ENCODE peak calls at places on chromosomes 2 and 18, in four cellular contexts. G is K562, R is bronchial epithelial cell, F is iPS DF 6.9. M is an unnamed sample. For H3K36me3, the result is how much of the 10 kb centered on the place peaks cover.

GRCh38 chr2:108612153-108612513 is 77.9 kb downstream of the LIMS1 start:
- DNase-seq in G (peak), R (peak), F (no peak), M (no peak)

GRCh38 chr2:140454717-140455116 is 1674.5 kb upstream of the NXPH2 start:
- DNase-seq in G (no peak), R (peak), F (no peak), M (no peak)

GRCh38 chr2:9565436-9566153 is 10.0 kb upstream of the ADAM17 start:
- DNase-seq in G (peak), R (peak), F (no peak), M (no peak)

GRCh38 chr2:35794766-35795448 is 560.7 kb upstream of the CRIM1 start:
- DNase-seq in G (no peak), R (peak), F (no peak), M (no peak)

GRCh38 chr2:142008135-142008744 is 122.6 kb downstream of the LRP1B start:
- DNase-seq in G (no peak), R (no peak), F (no peak), M (no peak)

GRCh38 chr2:225040862-225041209 is 1.4 kb downstream of the DOCK10 start:
- DNase-seq in G (no peak), R (no peak), F (no peak), M (no peak)

GRCh38 chr2:30666307-30666874 is 140.9 kb downstream of the CAPN13 start:
- DNase-seq in G (peak), R (peak), F (no peak), M (no peak)

GRCh38 chr2:240584486-240585031 is 2.0 kb upstream of the CAPN10 start:
- DNase-seq in G (peak), R (peak), F (no peak), M (no peak)

GRCh38 chr2:65299246-65299645 is 71.6 kb downstream of the ACTR2 start:
- DNase-seq in G (peak), R (peak), F (no peak), M (no peak)

GRCh38 chr18:60391571-60392226 is 19.1 kb upstream of the MC4R start:
- DNase-seq in G (no peak), R (no peak), F (no peak), M (no peak)

GRCh38 chr2:18552351-18553077 is 7.9 kb downstream of the RDH14 start:
- DNase-seq in G (no peak), R (peak), F (no peak), M (no peak)

GRCh38 chr2:204239756-204240155 is 303.2 kb downstream of the ICOS start:
- DNase-seq in G (no peak), R (no peak), F (no peak), M (no peak)

GRCh38 chr2:191376981-191377629 is 131.9 kb downstream of the MYO1B start:
- DNase-seq in G (peak), R (peak), F (no peak), M (no peak)

GRCh38 chr2:202084265-202084664 is 11.2 kb downstream of the KIAA2012 start:
- DNase-seq in G (no peak), R (peak), F (no peak), M (peak)

GRCh38 chr18:2979027-2979570 is 33.8 kb downstream of the LPIN2 start:
- DNase-seq in G (no peak), R (peak), F (no peak), M (no peak)

GRCh38 chr2:174633621-174633927 is 36.0 kb upstream of the WIPF1 start:
- DNase-seq in G (peak), R (no peak), F (no peak), M (no peak)

GRCh38 chr2:17543848-17544645 is 3.6 kb downstream of the VSNL1 start:
- DNase-seq in G (no peak), R (peak), F (no peak), M (peak)

GRCh38 chr2:10331702-10332401 is 29.1 kb downstream of the HPCAL1 start:
- DNase-seq in G (peak), R (no peak), F (no peak), M (no peak)

GRCh38 chr2:173050684-173051083 is 25.0 kb upstream of the MAP3K20 start:
- DNase-seq in G (no peak), R (peak), F (no peak), M (no peak)

GRCh38 chr2:100011272-100011711 is 131.1 kb downstream of the AFF3 start:
- DNase-seq in G (no peak), R (no peak), F (no peak), M (no peak)

GRCh38 chr2:98380203-98380535 is 33.9 kb downstream of the CNGA3 start:
- DNase-seq in G (no peak), R (no peak), F (no peak), M (no peak)

GRCh38 chr2:20595439-20596192 is 55.3 kb downstream of the HS1BP3 start:
- DNase-seq in G (peak), R (peak), F (no peak), M (no peak)

GRCh38 chr2:185828326-185828725 is 89.7 kb downstream of the FSIP2 start:
- DNase-seq in G (no peak), R (no peak), F (no peak), M (no peak)

GRCh38 chr18:48575658-48576453 is 37.0 kb downstream of the CTIF start:
- DNase-seq in G (no peak), R (no peak), F (no peak), M (no peak)

GRCh38 chr18:76875390-76876330 is 53.3 kb downstream of the ZNF236 start:
- DNase-seq in G (peak), R (peak), F (peak), M (peak)

GRCh38 chr2:153077311-153077710 is 358.9 kb downstream of the ARL6IP6 start:
- DNase-seq in G (no peak), R (no peak), F (no peak), M (no peak)

GRCh38 chr2:42059261-42059898 is 11.6 kb downstream of the PKDCC start:
- DNase-seq in G (no peak), R (no peak), F (no peak), M (no peak)

DNA sequence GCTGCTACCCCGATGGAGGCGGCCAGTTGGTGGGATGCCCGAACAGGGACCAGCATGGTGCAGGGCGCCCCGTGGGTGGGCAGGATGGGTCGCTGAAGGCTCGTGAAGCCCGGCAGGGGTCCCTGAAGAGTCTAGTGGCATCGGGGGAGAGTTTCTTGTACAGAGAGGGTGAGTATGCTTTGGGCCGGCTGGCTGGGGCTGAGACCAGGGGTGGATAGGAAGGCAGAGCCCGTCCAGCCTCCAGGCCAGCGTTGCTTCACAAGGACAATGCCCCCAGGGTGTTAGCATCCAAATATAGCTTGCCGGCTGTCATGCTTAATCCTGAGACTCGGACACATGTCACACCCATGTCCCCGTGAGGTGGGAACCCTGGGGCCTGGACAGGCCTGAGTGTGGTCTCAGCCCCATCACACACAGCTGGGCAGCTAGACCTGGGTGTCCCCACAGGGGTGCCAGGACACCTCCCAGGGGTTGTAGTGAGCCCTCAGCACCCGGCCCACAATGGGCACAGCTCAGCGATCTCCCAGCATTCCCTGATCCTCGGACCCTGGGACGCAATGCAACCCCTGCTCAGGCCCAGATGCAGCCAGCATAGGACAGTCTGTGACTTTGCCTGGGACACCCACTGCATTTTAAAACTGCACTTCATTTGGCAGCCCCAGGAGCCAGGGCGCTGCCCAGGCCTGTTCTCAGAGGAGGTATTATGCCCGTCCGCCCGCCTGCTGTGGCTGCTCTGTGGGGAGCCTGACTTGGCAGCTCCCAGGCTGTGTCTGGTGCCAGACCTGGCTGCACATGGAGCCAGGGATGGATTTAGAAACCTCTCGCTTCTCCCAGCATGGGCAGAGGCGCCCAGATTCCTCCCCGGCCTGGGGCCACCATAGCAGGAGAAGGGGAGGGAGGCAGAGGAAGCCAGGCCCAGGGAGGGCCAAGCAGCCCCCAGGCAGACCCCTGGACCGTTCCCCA is 36.4 kb downstream of the RAMP1 start:
- DNase-seq in G (no peak), R (peak), F (no peak), M (no peak)
- H3K4me3 ChIP-seq in G (no peak), R (no peak), F (no peak), M (no peak)

DNA sequence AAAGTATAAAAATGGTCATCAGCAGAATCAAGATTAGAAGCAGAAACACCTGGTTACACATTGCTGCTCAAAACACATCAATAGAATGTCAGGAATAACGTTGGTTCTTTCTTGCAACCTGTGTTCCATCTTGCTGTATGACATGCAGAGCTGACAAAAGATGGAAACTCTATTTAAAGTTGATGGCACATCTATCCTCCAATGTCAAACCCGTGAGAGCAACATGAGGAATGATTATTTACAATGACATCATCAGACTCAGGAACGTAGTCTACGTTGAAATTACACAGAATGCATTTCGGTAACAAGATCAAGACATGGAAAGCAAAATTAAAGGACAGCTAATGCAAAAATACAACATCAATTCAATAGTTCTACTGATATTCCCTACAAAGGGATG is 26.2 kb upstream of the TTN start:
- DNase-seq in G (no peak), R (no peak), F (no peak), M (no peak)
- H3K36me3 ChIP-seq in G (under half), R (under half), F (under half), M (under half)

GRCh38 chr2:119810039-119810630 is 50.4 kb downstream of the PTPN4 start:
- DNase-seq in G (no peak), R (no peak), F (no peak), M (no peak)
- H3K4me3 ChIP-seq in G (no peak), R (no peak), F (no peak), M (no peak)

DNA sequence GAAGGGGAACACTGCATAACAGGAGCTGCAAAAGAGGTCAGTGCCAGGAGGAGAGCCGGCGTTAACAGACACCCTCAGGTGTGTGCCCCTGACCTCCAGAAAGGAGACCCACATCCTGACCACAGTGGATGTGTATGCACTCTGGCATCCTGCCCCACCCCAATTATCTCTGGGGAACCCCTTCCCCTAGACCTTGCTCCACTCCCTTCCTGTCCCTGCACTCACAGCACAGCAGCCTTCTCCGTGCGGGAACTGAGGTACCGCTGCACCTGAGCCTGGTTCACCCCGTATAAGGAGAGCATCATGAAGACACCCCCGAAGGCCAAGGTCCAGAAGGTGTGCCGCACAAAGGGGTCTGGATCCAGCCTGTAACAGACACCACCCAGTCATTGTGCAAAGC is 7.3 kb upstream of the ATRAID start:
- DNase-seq in G (no peak), R (no peak), F (no peak), M (no peak)
- H3K36me3 ChIP-seq in G (half or more), R (under half), F (half or more), M (half or more)

GRCh38 chr2:210477496-210477895 is 937 bp upstream of the LANCL1 start:
- DNase-seq in G (peak), R (peak), F (peak), M (no peak)
- H3K4me3 ChIP-seq in G (peak), R (peak), F (peak), M (peak)

GRCh38 chr2:128608911-128609880 is 290.5 kb upstream of the HS6ST1 start:
- DNase-seq in G (no peak), R (no peak), F (no peak), M (no peak)
- H3K36me3 ChIP-seq in G (under half), R (under half), F (under half), M (under half)

DNA sequence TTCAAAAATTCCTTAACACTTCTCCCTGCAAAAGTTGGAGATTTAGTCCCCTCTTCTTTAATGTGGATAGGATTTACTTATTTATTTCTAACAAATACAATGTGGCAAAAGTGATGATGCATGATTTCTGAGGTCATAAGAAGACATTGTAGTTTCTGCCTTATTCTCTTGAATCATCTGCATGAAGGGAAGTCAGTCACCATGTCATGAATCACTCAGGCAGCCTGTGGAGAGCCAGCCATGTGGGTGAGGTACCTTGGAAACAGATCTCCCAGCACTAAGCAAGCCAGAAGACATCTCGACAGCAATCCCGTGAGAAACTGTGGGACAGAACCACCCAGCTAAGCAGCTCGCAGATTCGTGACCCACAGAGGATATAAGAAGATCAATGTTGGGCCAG is 2.7 kb upstream of the ZC3H8 start:
- DNase-seq in G (no peak), R (peak), F (no peak), M (no peak)
- H3K4me3 ChIP-seq in G (no peak), R (no peak), F (no peak), M (no peak)

DNA sequence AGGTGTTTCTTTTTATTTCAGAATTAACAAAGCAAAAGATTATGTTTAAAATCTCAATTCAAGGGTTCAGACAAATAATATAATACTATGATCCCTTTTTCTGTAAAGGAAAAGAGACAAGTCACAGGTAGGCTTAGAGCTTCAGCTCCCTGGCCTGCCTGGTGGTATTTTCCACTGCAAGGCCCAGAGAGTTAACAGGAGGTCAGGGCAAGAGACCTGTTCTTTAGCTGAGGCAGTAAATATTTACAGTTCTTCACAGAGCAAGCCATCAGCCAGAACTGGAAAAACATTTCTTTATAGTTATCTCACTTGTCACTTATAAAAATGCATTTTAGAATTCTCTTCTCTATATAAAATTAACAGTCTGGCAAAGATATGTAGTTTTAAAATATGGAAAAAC is 70.1 kb downstream of the EPG5 start:
- DNase-seq in G (no peak), R (no peak), F (no peak), M (no peak)
- H3K36me3 ChIP-seq in G (under half), R (under half), F (under half), M (under half)

DNA sequence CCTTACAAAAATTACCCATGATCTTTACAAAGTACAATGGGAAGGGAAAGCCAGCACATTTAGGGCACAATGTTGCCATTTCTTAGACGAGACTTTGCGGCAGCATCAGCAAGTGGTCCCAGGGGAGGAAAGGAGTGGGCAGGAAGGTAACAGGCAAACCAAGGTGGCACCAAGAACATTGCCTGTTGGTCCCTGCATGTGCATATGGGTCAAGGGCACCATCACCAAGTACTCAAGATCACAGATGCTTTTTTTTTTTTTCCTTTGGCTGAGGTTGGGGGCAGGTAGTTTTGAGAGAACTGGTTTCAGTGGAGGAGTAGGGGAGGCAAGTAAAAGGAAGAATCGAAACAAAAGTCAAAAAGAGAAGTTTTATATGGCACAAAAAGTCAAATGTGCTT is 753 bp upstream of the CYTIP start:
- DNase-seq in G (no peak), R (no peak), F (no peak), M (no peak)
- H3K4me3 ChIP-seq in G (no peak), R (no peak), F (no peak), M (no peak)

M was measured in NT2/D1.